ENCODE peak calls at places on chromosomes 13 and 19, in four cellular contexts. One of them, this sample, is unnamed.

GRCh38 chr19:47464619-47465018 is 7.1 kb downstream of the SLC8A2 start:
- DNase-seq in esophagus squamous epithelium: no peak
- DNase-seq in fibroblast of the aortic adventitia: no peak
- DNase-seq in heart left ventricle: no peak
- DNase-seq in this sample: no peak

GRCh38 chr19:12838182-12838890 is at the start of gene MAST1:
- DNase-seq in esophagus squamous epithelium: no peak
- DNase-seq in heart left ventricle: no peak
- DNase-seq in fibroblast of the aortic adventitia: no peak
- DNase-seq in this sample: peak; percentile 68

GRCh38 chr13:38415233-38415632 is 65.6 kb downstream of the UFM1 start:
- DNase-seq in heart left ventricle: peak; percentile 51
- DNase-seq in fibroblast of the aortic adventitia: no peak
- DNase-seq in esophagus squamous epithelium: no peak
- DNase-seq in this sample: no peak

GRCh38 chr19:4916292-4917082 is 7.2 kb downstream of the UHRF1 start:
- DNase-seq in fibroblast of the aortic adventitia: no peak
- DNase-seq in esophagus squamous epithelium: no peak
- DNase-seq in heart left ventricle: no peak
- DNase-seq in this sample: no peak

GRCh38 chr13:97879646-97880297 is 73.7 kb upstream of the IPO5 start:
- DNase-seq in heart left ventricle: no peak
- DNase-seq in esophagus squamous epithelium: no peak
- DNase-seq in fibroblast of the aortic adventitia: peak; percentile 92
- DNase-seq in this sample: no peak

GRCh38 chr19:32652893-32653625 is 21.9 kb downstream of the ANKRD27 start:
- DNase-seq in fibroblast of the aortic adventitia: peak; percentile 66
- DNase-seq in esophagus squamous epithelium: no peak
- DNase-seq in heart left ventricle: peak; percentile 85
- DNase-seq in this sample: peak; percentile 92

GRCh38 chr19:32688315-32688714 is 3.3 kb upstream of the NUDT19 start:
- DNase-seq in fibroblast of the aortic adventitia: peak; percentile 43
- DNase-seq in heart left ventricle: peak; percentile 30
- DNase-seq in esophagus squamous epithelium: no peak
- DNase-seq in this sample: no peak

GRCh38 chr19:30123611-30124010 is 181.6 kb downstream of the URI1 start:
- DNase-seq in fibroblast of the aortic adventitia: no peak
- DNase-seq in heart left ventricle: no peak
- DNase-seq in esophagus squamous epithelium: no peak
- DNase-seq in this sample: no peak

GRCh38 chr19:34179066-34179465 is 6.8 kb downstream of the LSM14A start:
- DNase-seq in fibroblast of the aortic adventitia: no peak
- DNase-seq in esophagus squamous epithelium: no peak
- DNase-seq in heart left ventricle: no peak
- DNase-seq in this sample: no peak

GRCh38 chr13:35699805-35700204 is 223.3 kb upstream of the MAB21L1 start:
- DNase-seq in heart left ventricle: no peak
- DNase-seq in fibroblast of the aortic adventitia: peak; percentile 80
- DNase-seq in esophagus squamous epithelium: no peak
- DNase-seq in this sample: peak; percentile 78

GRCh38 chr13:38821753-38822551 is 135.1 kb downstream of the FREM2 start:
- DNase-seq in heart left ventricle: no peak
- DNase-seq in fibroblast of the aortic adventitia: no peak
- DNase-seq in esophagus squamous epithelium: no peak
- DNase-seq in this sample: no peak

GRCh38 chr13:102913924-102914628 is 68.2 kb downstream of the ERCC5 start:
- DNase-seq in heart left ventricle: no peak
- DNase-seq in fibroblast of the aortic adventitia: peak; percentile 30
- DNase-seq in esophagus squamous epithelium: no peak
- DNase-seq in this sample: no peak

GRCh38 chr19:4043966-4044365 is 22.7 kb downstream of the ZBTB7A start:
- DNase-seq in heart left ventricle: no peak
- DNase-seq in esophagus squamous epithelium: no peak
- DNase-seq in fibroblast of the aortic adventitia: no peak
- DNase-seq in this sample: peak; percentile 45

GRCh38 chr19:919157-920050 is 2.3 kb downstream of the KISS1R start:
- DNase-seq in esophagus squamous epithelium: no peak
- DNase-seq in heart left ventricle: no peak
- DNase-seq in fibroblast of the aortic adventitia: no peak
- DNase-seq in this sample: no peak
- H3K4me3 ChIP-seq in esophagus squamous epithelium: peak overlapping the region; percentile 16
- H3K4me3 ChIP-seq in heart left ventricle: no peak overlapping the region
- H3K4me3 ChIP-seq in fibroblast of the aortic adventitia: no peak overlapping the region
- H3K4me3 ChIP-seq in this sample: no peak overlapping the region

GRCh38 chr13:110307697-110308376 is 753 bp downstream of the COL4A2 start:
- DNase-seq in heart left ventricle: no peak
- DNase-seq in fibroblast of the aortic adventitia: peak; percentile 66
- DNase-seq in esophagus squamous epithelium: no peak
- DNase-seq in this sample: peak; percentile 69

GRCh38 chr13:110309661-110310524 is 2.8 kb downstream of the COL4A2 start:
- DNase-seq in heart left ventricle: no peak
- DNase-seq in esophagus squamous epithelium: no peak
- DNase-seq in fibroblast of the aortic adventitia: no peak
- DNase-seq in this sample: no peak

GRCh38 chr13:110310541-110311491 is 3.7 kb downstream of the COL4A2 start:
- DNase-seq in fibroblast of the aortic adventitia: no peak
- DNase-seq in esophagus squamous epithelium: no peak
- DNase-seq in heart left ventricle: no peak
- DNase-seq in this sample: no peak

GRCh38 chr13:110308377-110309158 is 1.5 kb downstream of the COL4A2 start:
- DNase-seq in heart left ventricle: no peak
- DNase-seq in fibroblast of the aortic adventitia: no peak
- DNase-seq in esophagus squamous epithelium: no peak
- DNase-seq in this sample: peak; percentile 69

DNA sequence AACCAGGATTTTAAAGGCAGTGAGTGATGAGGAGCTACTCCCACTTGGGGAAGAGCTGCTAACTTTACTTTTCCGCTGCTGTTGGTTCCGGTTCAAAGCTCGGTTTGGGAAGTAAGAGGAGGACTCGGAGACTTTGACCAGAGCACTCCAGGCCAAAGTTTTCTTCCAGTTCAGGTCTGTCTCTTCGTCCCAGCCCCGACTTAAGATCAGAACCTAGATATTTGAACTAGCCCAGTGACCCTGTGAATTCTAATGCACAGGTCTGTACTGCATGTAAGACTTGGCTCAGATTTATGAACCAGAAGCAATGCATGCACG is 2.0 kb downstream of the COL4A2 start:
- DNase-seq in heart left ventricle: no peak
- DNase-seq in fibroblast of the aortic adventitia: peak; percentile 11
- DNase-seq in esophagus squamous epithelium: no peak
- DNase-seq in this sample: no peak
- H3K4me3 ChIP-seq in heart left ventricle: peak overlapping the region; percentile 90
- H3K4me3 ChIP-seq in fibroblast of the aortic adventitia: peak overlapping the region; percentile 74
- H3K4me3 ChIP-seq in esophagus squamous epithelium: peak overlapping the region; percentile 52
- H3K4me3 ChIP-seq in this sample: peak overlapping the region; percentile 78

GRCh38 chr13:46894534-46894906 is 2.3 kb downstream of the HTR2A start:
- DNase-seq in fibroblast of the aortic adventitia: no peak
- DNase-seq in heart left ventricle: no peak
- DNase-seq in esophagus squamous epithelium: no peak
- DNase-seq in this sample: no peak

GRCh38 chr13:46896346-46897138 is at the start of gene HTR2A:
- DNase-seq in fibroblast of the aortic adventitia: peak; percentile 52
- DNase-seq in heart left ventricle: peak; percentile 30
- DNase-seq in esophagus squamous epithelium: no peak
- DNase-seq in this sample: peak; percentile 48

GRCh38 chr13:46893820-46894533 is 2.9 kb downstream of the HTR2A start:
- DNase-seq in esophagus squamous epithelium: no peak
- DNase-seq in fibroblast of the aortic adventitia: peak; percentile 70
- DNase-seq in heart left ventricle: peak; percentile 50
- DNase-seq in this sample: peak; percentile 74

DNA sequence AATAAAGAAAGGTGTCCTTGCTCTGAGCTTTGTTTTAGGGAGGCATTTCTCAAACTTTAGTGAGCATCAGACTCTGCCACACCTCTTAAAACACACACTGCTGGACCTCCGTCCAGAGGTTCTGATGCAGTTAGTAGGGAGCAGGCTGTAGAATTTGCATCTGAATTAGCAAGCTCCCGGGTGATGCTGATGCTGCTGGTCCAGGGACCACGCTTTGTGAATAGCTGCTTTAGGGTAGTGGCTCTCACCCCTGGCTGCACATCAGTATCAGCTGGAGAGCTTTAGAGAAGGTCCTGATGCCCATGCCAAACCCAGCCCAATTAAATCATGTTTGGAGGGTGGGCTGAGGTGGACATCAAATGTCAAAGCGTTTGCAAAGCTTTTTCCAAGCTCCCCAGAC is 3.6 kb downstream of the HTR2A start:
- DNase-seq in esophagus squamous epithelium: no peak
- DNase-seq in fibroblast of the aortic adventitia: no peak
- DNase-seq in heart left ventricle: no peak
- DNase-seq in this sample: no peak
- H3K4me3 ChIP-seq in esophagus squamous epithelium: no peak overlapping the region
- H3K4me3 ChIP-seq in fibroblast of the aortic adventitia: peak overlapping the region; percentile 79
- H3K4me3 ChIP-seq in heart left ventricle: no peak overlapping the region
- H3K4me3 ChIP-seq in this sample: no peak overlapping the region

GRCh38 chr13:112737329-112737728 is 47.5 kb downstream of the ATP11A start:
- DNase-seq in esophagus squamous epithelium: no peak
- DNase-seq in fibroblast of the aortic adventitia: no peak
- DNase-seq in heart left ventricle: no peak
- DNase-seq in this sample: no peak
- H3K4me3 ChIP-seq in esophagus squamous epithelium: no peak overlapping the region
- H3K4me3 ChIP-seq in fibroblast of the aortic adventitia: no peak overlapping the region
- H3K4me3 ChIP-seq in heart left ventricle: no peak overlapping the region
- H3K4me3 ChIP-seq in this sample: no peak overlapping the region

DNA sequence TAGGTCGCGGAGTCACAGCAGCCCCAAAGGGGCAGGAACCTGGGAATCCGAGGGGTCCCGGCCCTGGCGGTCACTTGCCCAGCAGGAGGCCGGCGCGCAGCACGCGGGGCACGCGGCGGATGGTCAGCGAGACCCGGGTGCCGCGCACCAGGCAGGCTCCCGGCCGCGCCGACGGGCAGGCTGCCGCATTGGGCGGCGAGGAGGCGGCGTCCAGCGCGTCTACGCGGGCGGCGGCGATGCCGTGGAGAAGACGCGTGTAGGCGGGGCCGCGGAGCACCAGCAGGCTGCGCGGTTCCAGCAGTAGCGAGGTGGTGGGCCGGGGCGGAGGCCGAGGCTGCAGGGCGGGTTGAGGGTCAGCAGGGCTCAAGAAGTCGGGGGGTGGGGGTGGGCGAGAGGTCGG is 607 bp upstream of the SYNE4 start:
- DNase-seq in fibroblast of the aortic adventitia: peak; percentile 46
- DNase-seq in heart left ventricle: peak; percentile 69
- DNase-seq in esophagus squamous epithelium: no peak
- DNase-seq in this sample: peak; percentile 80
- H3K4me3 ChIP-seq in fibroblast of the aortic adventitia: peak overlapping the region; percentile 58
- H3K4me3 ChIP-seq in heart left ventricle: peak overlapping the region; percentile 25
- H3K4me3 ChIP-seq in esophagus squamous epithelium: peak overlapping the region; percentile 23
- H3K4me3 ChIP-seq in this sample: peak overlapping the region; percentile 21

DNA sequence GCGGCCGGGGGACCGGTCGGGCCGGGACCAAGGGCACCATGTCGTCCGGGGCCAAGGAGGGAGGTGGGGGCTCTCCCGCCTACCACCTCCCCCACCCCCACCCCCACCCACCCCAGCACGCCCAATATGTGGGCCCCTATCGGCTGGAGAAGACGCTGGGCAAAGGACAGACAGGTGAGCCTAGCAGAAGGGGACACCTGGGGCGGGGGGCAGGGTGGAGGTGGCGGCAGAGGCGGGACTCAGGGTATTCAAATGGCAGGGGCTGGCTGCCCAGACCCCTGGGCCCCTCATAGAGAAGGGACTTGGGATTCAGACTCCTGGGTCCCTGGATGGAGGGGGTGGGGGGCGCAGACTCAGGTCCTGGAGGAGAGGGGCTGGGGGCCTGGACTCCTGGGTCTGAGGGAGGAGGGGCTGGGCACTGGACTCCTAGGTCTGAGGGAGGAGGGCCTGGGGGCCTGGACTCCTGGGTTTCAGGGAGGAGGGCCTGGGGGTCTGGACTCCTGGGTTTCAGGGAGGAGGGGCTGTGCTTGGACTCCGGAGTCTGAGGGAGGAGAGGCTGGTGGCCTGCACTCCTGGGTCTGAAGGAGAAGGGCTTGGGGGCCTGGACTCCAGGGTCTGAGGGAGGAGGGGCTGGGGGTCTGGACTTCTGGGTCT is 735 bp downstream of the BRSK1 start:
- DNase-seq in heart left ventricle: no peak
- DNase-seq in fibroblast of the aortic adventitia: no peak
- DNase-seq in esophagus squamous epithelium: no peak
- DNase-seq in this sample: no peak
- H3K4me3 ChIP-seq in heart left ventricle: peak overlapping the region; percentile 40
- H3K4me3 ChIP-seq in fibroblast of the aortic adventitia: peak overlapping the region; percentile 63
- H3K4me3 ChIP-seq in esophagus squamous epithelium: peak overlapping the region; percentile 35
- H3K4me3 ChIP-seq in this sample: peak overlapping the region; percentile 87

GRCh38 chr13:30466358-30466714 is 600 bp upstream of the HMGB1 start:
- DNase-seq in heart left ventricle: no peak
- DNase-seq in esophagus squamous epithelium: no peak
- DNase-seq in fibroblast of the aortic adventitia: no peak
- DNase-seq in this sample: no peak
- H3K4me3 ChIP-seq in heart left ventricle: no peak overlapping the region
- H3K4me3 ChIP-seq in esophagus squamous epithelium: no peak overlapping the region
- H3K4me3 ChIP-seq in fibroblast of the aortic adventitia: peak overlapping the region; percentile 50
- H3K4me3 ChIP-seq in this sample: no peak overlapping the region

DNA sequence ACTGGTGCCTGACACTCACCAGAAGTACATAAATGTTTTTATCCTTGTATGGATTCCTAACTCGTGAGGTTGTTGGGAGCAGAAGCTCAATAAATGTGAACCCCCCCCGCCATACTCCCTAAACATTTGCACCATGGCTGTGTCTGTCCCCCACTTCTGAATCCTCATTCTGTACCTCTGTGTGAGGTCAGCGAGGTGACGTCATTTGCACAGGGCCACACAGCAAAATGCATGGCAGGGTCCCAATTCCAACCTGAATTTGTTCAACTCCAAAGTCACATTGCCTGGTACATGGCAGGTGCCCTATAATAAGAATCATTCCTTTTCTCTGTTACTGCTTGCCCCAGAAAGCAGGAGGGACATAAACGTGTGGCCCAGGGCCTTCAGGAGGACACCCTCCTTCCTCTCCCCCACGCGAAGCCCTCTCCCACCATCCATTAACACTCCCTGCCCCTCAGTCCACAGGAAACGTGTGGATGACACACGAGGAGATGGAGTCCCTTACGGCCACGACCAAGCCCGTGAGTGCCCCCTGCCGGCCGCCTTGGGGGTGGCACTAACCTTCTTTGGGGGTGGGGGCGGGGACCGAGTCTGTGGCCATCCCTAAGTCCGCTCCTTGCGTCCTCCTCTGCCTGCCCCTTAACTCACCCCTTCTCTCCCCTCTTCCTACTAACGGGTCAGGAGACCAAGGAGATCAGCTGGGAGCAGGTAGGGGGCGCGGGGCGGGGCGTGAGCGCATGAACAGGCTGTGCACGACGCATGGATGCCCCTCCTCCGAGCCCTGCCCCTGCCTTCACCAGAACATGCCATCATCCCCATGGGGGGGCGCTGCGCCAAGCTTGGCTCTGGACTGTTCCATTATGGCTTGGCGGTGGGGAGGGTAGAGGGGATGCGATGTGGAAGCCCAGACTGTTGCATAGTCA is 9.4 kb downstream of the HRC start:
- DNase-seq in heart left ventricle: peak; percentile 79
- DNase-seq in fibroblast of the aortic adventitia: peak; percentile 81
- DNase-seq in esophagus squamous epithelium: no peak
- DNase-seq in this sample: peak; percentile 86
- H3K4me3 ChIP-seq in heart left ventricle: peak overlapping the region; percentile 8
- H3K4me3 ChIP-seq in fibroblast of the aortic adventitia: peak overlapping the region; percentile 52
- H3K4me3 ChIP-seq in esophagus squamous epithelium: no peak overlapping the region
- H3K4me3 ChIP-seq in this sample: no peak overlapping the region

This sample was measured in right cardiac atrium.